ENCODE peak calls at places on chromosomes 5 and 9, in five cellular contexts. One of them, this sample, is unnamed.

GRCh38 chr9:85224301-85224700 is 517.5 kb downstream of the AGTPBP1 start:
- DNase-seq in AG10803: no peak
- DNase-seq in cardiac fibroblast: no peak
- DNase-seq in AG04449: no peak
- DNase-seq in BJ: no peak
- DNase-seq in this sample: no peak

GRCh38 chr9:114666441-114666840 is 8.8 kb upstream of the TEX53 start:
- DNase-seq in AG10803: no peak
- DNase-seq in cardiac fibroblast: no peak
- DNase-seq in AG04449: no peak
- DNase-seq in BJ: no peak
- DNase-seq in this sample: no peak

GRCh38 chr9:68541568-68541967 is 885 bp upstream of the TMEM252 start:
- DNase-seq in AG10803: no peak
- DNase-seq in cardiac fibroblast: no peak
- DNase-seq in AG04449: no peak
- DNase-seq in BJ: no peak
- DNase-seq in this sample: no peak

GRCh38 chr9:133419005-133419404 is 1.2 kb upstream of the REXO4 start:
- DNase-seq in AG10803: no peak
- DNase-seq in cardiac fibroblast: no peak
- DNase-seq in AG04449: no peak
- DNase-seq in BJ: no peak
- DNase-seq in this sample: no peak

GRCh38 chr9:134206317-134207300 is 42.2 kb upstream of the RNU6ATAC start:
- DNase-seq in AG10803: no peak
- DNase-seq in cardiac fibroblast: no peak
- DNase-seq in AG04449: no peak
- DNase-seq in BJ: no peak
- DNase-seq in this sample: no peak

GRCh38 chr9:112572416-112572815 is 85.8 kb downstream of the KIAA1958 start:
- DNase-seq in AG10803: no peak
- DNase-seq in cardiac fibroblast: no peak
- DNase-seq in AG04449: no peak
- DNase-seq in BJ: no peak
- DNase-seq in this sample: no peak

GRCh38 chr5:110896901-110897300 is 158.1 kb downstream of the SLC25A46 start:
- DNase-seq in AG10803: no peak
- DNase-seq in cardiac fibroblast: peak; percentile 77
- DNase-seq in AG04449: peak; percentile 34
- DNase-seq in BJ: no peak
- DNase-seq in this sample: peak; percentile 56

GRCh38 chr5:132475531-132475930 is 15.0 kb downstream of the IRF1 start:
- DNase-seq in AG10803: no peak
- DNase-seq in cardiac fibroblast: no peak
- DNase-seq in AG04449: no peak
- DNase-seq in BJ: no peak
- DNase-seq in this sample: no peak

GRCh38 chr5:180133060-180133459 is 61.5 kb upstream of the RNF130 start:
- DNase-seq in AG10803: no peak
- DNase-seq in cardiac fibroblast: no peak
- DNase-seq in AG04449: no peak
- DNase-seq in BJ: no peak
- DNase-seq in this sample: no peak

GRCh38 chr5:29148581-29148980 is 2044.9 kb upstream of the CDH6 start:
- DNase-seq in AG10803: no peak
- DNase-seq in cardiac fibroblast: no peak
- DNase-seq in AG04449: no peak
- DNase-seq in BJ: no peak
- DNase-seq in this sample: no peak

GRCh38 chr5:143594913-143595818 is 191.7 kb upstream of the NR3C1 start:
- DNase-seq in AG10803: no peak
- DNase-seq in cardiac fibroblast: peak; percentile 63
- DNase-seq in AG04449: no peak
- DNase-seq in BJ: no peak
- DNase-seq in this sample: no peak

GRCh38 chr9:27602107-27602836 is 29.0 kb upstream of the C9orf72 start:
- DNase-seq in AG10803: no peak
- DNase-seq in cardiac fibroblast: no peak
- DNase-seq in AG04449: no peak
- DNase-seq in BJ: no peak
- DNase-seq in this sample: no peak

GRCh38 chr5:179623906-179624741 is 653 bp upstream of the HNRNPH1 start:
- DNase-seq in AG10803: peak; percentile 87
- DNase-seq in cardiac fibroblast: peak; percentile 90
- DNase-seq in AG04449: no peak
- DNase-seq in BJ: peak; percentile 46
- DNase-seq in this sample: no peak

GRCh38 chr5:141512390-141513020 is 23.6 kb downstream of the PCDHGC5 start:
- DNase-seq in AG10803: peak; percentile 65
- DNase-seq in cardiac fibroblast: peak; percentile 71
- DNase-seq in AG04449: no peak
- DNase-seq in BJ: no peak
- DNase-seq in this sample: no peak

GRCh38 chr9:101455656-101456235 is 20.2 kb upstream of the ALDOB start:
- DNase-seq in AG10803: peak; percentile 66
- DNase-seq in cardiac fibroblast: peak; percentile 74
- DNase-seq in AG04449: no peak
- DNase-seq in BJ: no peak
- DNase-seq in this sample: no peak

GRCh38 chr9:137715321-137715720 is 96.5 kb downstream of the EHMT1 start:
- DNase-seq in AG10803: no peak
- DNase-seq in cardiac fibroblast: no peak
- DNase-seq in AG04449: no peak
- DNase-seq in BJ: no peak
- DNase-seq in this sample: no peak

GRCh38 chr5:145574889-145575573 is 260.1 kb downstream of the PRELID2 start:
- DNase-seq in AG10803: no peak
- DNase-seq in cardiac fibroblast: no peak
- DNase-seq in AG04449: no peak
- DNase-seq in BJ: no peak
- DNase-seq in this sample: no peak

GRCh38 chr5:143782588-143783386 is 29.2 kb upstream of the HMHB1 start:
- DNase-seq in AG10803: peak; percentile 59
- DNase-seq in cardiac fibroblast: no peak
- DNase-seq in AG04449: no peak
- DNase-seq in BJ: no peak
- DNase-seq in this sample: no peak

GRCh38 chr5:143031781-143032724 is 261.9 kb downstream of the ARHGAP26 start:
- DNase-seq in AG10803: no peak
- DNase-seq in cardiac fibroblast: no peak
- DNase-seq in AG04449: no peak
- DNase-seq in BJ: no peak
- DNase-seq in this sample: no peak

GRCh38 chr5:104186100-104186499 is 623.5 kb upstream of the NUDT12 start:
- DNase-seq in AG10803: no peak
- DNase-seq in cardiac fibroblast: peak; percentile 51
- DNase-seq in AG04449: no peak
- DNase-seq in BJ: no peak
- DNase-seq in this sample: no peak

GRCh38 chr5:33272288-33272687 is 168.5 kb upstream of the TARS1 start:
- DNase-seq in AG10803: peak; percentile 90
- DNase-seq in cardiac fibroblast: peak; percentile 95
- DNase-seq in AG04449: peak; percentile 68
- DNase-seq in BJ: peak; percentile 53
- DNase-seq in this sample: peak; percentile 60

GRCh38 chr5:18517641-18518380 is 883.6 kb downstream of the TAF11L14 start:
- DNase-seq in AG10803: no peak
- DNase-seq in cardiac fibroblast: no peak
- DNase-seq in AG04449: no peak
- DNase-seq in BJ: no peak
- DNase-seq in this sample: no peak

GRCh38 chr5:158559643-158560042 is 540.1 kb downstream of the EBF1 start:
- DNase-seq in AG10803: no peak
- DNase-seq in cardiac fibroblast: no peak
- DNase-seq in AG04449: no peak
- DNase-seq in BJ: no peak
- DNase-seq in this sample: no peak

GRCh38 chr5:17359451-17359965 is 138.5 kb upstream of the TAF11L2 start:
- DNase-seq in AG10803: peak; percentile 95
- DNase-seq in cardiac fibroblast: peak; percentile 30
- DNase-seq in AG04449: peak; percentile 72
- DNase-seq in BJ: peak; percentile 84
- DNase-seq in this sample: no peak

GRCh38 chr5:54547711-54548250 is 30.2 kb downstream of the SNX18 start:
- DNase-seq in AG10803: peak; percentile 87
- DNase-seq in cardiac fibroblast: peak; percentile 74
- DNase-seq in AG04449: peak; percentile 42
- DNase-seq in BJ: no peak
- DNase-seq in this sample: peak; percentile 52

GRCh38 chr9:129624168-129624759 is 1.7 kb upstream of the NTMT1 start:
- DNase-seq in AG10803: peak; percentile 43
- DNase-seq in cardiac fibroblast: peak; percentile 69
- DNase-seq in AG04449: no peak
- DNase-seq in BJ: no peak
- DNase-seq in this sample: no peak

GRCh38 chr5:179732918-179733763 is 519 bp downstream of the MAML1 start:
- DNase-seq in AG10803: peak; percentile 24
- DNase-seq in cardiac fibroblast: no peak
- DNase-seq in AG04449: no peak
- DNase-seq in BJ: no peak
- DNase-seq in this sample: no peak

GRCh38 chr5:149869266-149869875 is 75.2 kb downstream of the PDE6A start:
- DNase-seq in AG10803: no peak
- DNase-seq in cardiac fibroblast: no peak
- DNase-seq in AG04449: no peak
- DNase-seq in BJ: no peak
- DNase-seq in this sample: no peak

GRCh38 chr5:122751293-122751753 is 23.6 kb upstream of the SNX2 start:
- DNase-seq in AG10803: peak; percentile 18
- DNase-seq in cardiac fibroblast: peak; percentile 96
- DNase-seq in AG04449: no peak
- DNase-seq in BJ: no peak
- DNase-seq in this sample: no peak

GRCh38 chr5:84378420-84378819 is 6.3 kb downstream of the EDIL3 start:
- DNase-seq in AG10803: peak; percentile 69
- DNase-seq in cardiac fibroblast: peak; percentile 85
- DNase-seq in AG04449: no peak
- DNase-seq in BJ: peak; percentile 3
- DNase-seq in this sample: no peak

GRCh38 chr5:73691301-73691700 is 65.3 kb downstream of the ARHGEF28 start:
- DNase-seq in AG10803: no peak
- DNase-seq in cardiac fibroblast: peak; percentile 53
- DNase-seq in AG04449: no peak
- DNase-seq in BJ: no peak
- DNase-seq in this sample: no peak

GRCh38 chr9:129264388-129264787 is 86.3 kb upstream of the IER5L start:
- DNase-seq in AG10803: no peak
- DNase-seq in cardiac fibroblast: no peak
- DNase-seq in AG04449: no peak
- DNase-seq in BJ: no peak
- DNase-seq in this sample: no peak

GRCh38 chr5:153350192-153350883 is 140.1 kb upstream of the GRIA1 start:
- DNase-seq in AG10803: no peak
- DNase-seq in cardiac fibroblast: no peak
- DNase-seq in AG04449: no peak
- DNase-seq in BJ: no peak
- DNase-seq in this sample: no peak

GRCh38 chr9:93588641-93589609 is 12.5 kb downstream of the PHF2 start:
- DNase-seq in AG10803: peak; percentile 35
- DNase-seq in cardiac fibroblast: no peak
- DNase-seq in AG04449: no peak
- DNase-seq in BJ: no peak
- DNase-seq in this sample: no peak

GRCh38 chr9:113454914-113455761 is 8.4 kb upstream of the RGS3 start:
- DNase-seq in AG10803: peak; percentile 88
- DNase-seq in cardiac fibroblast: peak; percentile 83
- DNase-seq in AG04449: peak; percentile 67
- DNase-seq in BJ: peak; percentile 59
- DNase-seq in this sample: peak; percentile 79

DNA sequence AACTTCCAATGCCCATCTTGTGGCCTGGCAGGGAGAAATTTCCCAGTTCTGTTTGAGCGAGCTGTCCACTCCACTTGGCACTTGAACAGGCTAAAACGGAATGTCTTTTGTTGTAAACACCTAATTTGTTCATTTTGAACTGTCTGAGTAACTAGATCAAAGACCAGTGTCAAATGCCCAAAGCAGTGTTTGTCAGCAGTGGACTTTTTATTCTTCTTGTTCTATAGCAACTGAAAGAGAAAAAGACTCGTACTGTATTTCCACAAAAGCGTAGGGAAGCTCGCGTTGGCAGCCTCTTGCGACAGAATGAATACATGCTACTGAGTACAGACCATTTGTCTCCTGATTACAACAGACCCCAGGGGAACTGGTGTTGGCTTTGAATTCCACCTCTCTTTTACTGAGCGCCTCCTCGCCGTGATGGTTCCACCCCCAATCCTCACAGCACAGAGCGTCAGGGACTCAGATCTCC is 601.8 kb upstream of the ZNF608 start:
- DNase-seq in AG10803: peak; percentile 47
- DNase-seq in cardiac fibroblast: peak; percentile 75
- DNase-seq in AG04449: no peak
- DNase-seq in BJ: no peak
- DNase-seq in this sample: no peak
- H3K4me3 ChIP-seq in AG10803: peak overlapping the region; percentile 4
- H3K4me3 ChIP-seq in cardiac fibroblast: no peak overlapping the region
- H3K4me3 ChIP-seq in AG04449: no peak overlapping the region
- H3K4me3 ChIP-seq in BJ: no peak overlapping the region
- H3K4me3 ChIP-seq in this sample: no peak overlapping the region

GRCh38 chr5:113293613-113294340 is 141.0 kb downstream of the TSSK1B start:
- DNase-seq in AG10803: peak; percentile 15
- DNase-seq in cardiac fibroblast: peak; percentile 45
- DNase-seq in AG04449: no peak
- DNase-seq in BJ: no peak
- DNase-seq in this sample: no peak

GRCh38 chr5:113295111-113295539 is 139.7 kb downstream of the TSSK1B start:
- DNase-seq in AG10803: no peak
- DNase-seq in cardiac fibroblast: no peak
- DNase-seq in AG04449: no peak
- DNase-seq in BJ: no peak
- DNase-seq in this sample: no peak

GRCh38 chr5:113293068-113293571 is 141.7 kb downstream of the TSSK1B start:
- DNase-seq in AG10803: no peak
- DNase-seq in cardiac fibroblast: peak; percentile 32
- DNase-seq in AG04449: no peak
- DNase-seq in BJ: no peak
- DNase-seq in this sample: no peak

GRCh38 chr5:113292535-113292934 is 142.3 kb downstream of the TSSK1B start:
- DNase-seq in AG10803: no peak
- DNase-seq in cardiac fibroblast: no peak
- DNase-seq in AG04449: no peak
- DNase-seq in BJ: no peak
- DNase-seq in this sample: no peak

GRCh38 chr5:113294341-113295110 is 140.3 kb downstream of the TSSK1B start:
- DNase-seq in AG10803: peak; percentile 84
- DNase-seq in cardiac fibroblast: peak; percentile 91
- DNase-seq in AG04449: peak; percentile 37
- DNase-seq in BJ: peak; percentile 52
- DNase-seq in this sample: peak; percentile 85
- TF ChIP-seq CTCF in AG10803: peak; percentile 24
- TF ChIP-seq CTCF in cardiac fibroblast: peak; percentile 26
- TF ChIP-seq CTCF in AG04449: peak; percentile 4
- TF ChIP-seq CTCF in BJ: peak; percentile 45
- TF ChIP-seq CTCF in this sample: peak; percentile 35

GRCh38 chr5:61732796-61733195 is 400.7 kb downstream of the ZSWIM6 start:
- DNase-seq in AG10803: no peak
- DNase-seq in cardiac fibroblast: no peak
- DNase-seq in AG04449: no peak
- DNase-seq in BJ: no peak
- DNase-seq in this sample: no peak
- H3K4me3 ChIP-seq in AG10803: no peak overlapping the region
- H3K4me3 ChIP-seq in cardiac fibroblast: no peak overlapping the region
- H3K4me3 ChIP-seq in AG04449: no peak overlapping the region
- H3K4me3 ChIP-seq in BJ: no peak overlapping the region
- H3K4me3 ChIP-seq in this sample: no peak overlapping the region

GRCh38 chr5:14872070-14872989 is 752 bp upstream of the ANKH start:
- DNase-seq in AG10803: peak; percentile 49
- DNase-seq in cardiac fibroblast: peak; percentile 35
- DNase-seq in AG04449: no peak
- DNase-seq in BJ: no peak
- DNase-seq in this sample: no peak
- TF ChIP-seq CTCF in AG10803: no peak
- TF ChIP-seq CTCF in cardiac fibroblast: peak; percentile 1
- TF ChIP-seq CTCF in AG04449: no peak
- TF ChIP-seq CTCF in BJ: no peak
- TF ChIP-seq CTCF in this sample: peak; percentile 12